ENCODE peak calls at places on chromosomes 11 and 22, in ten cellular contexts. H is upper lobe of right lung, N is suprapubic skin, E is SJSA1, G is adrenal gland, S is GM23248, T is right lobe of liver, V is Peyer's patch, L is PC-3, J is neural progenitor cell. P is an unnamed sample.

GRCh38 chr11:126408496-126408895 is 53.0 kb downstream of the ST3GAL4 start:
- DNase-seq in H (no peak), N (no peak), E (no peak), G (no peak), S (no peak), T (no peak), V (no peak), L (no peak), J (no peak), P (no peak)

GRCh38 chr11:108973402-108974119 is 308.7 kb downstream of the DDX10 start:
- DNase-seq in H (no peak), N (no peak), E (peak; percentile 81), G (no peak), S (peak; percentile 95), T (no peak), V (no peak), L (peak; percentile 96), J (no peak), P (no peak)

GRCh38 chr22:36641902-36642640 is 61.5 kb downstream of the CACNG2 start:
- DNase-seq in H (no peak), N (no peak), E (no peak), G (no peak), S (peak; percentile 97), T (no peak), V (no peak), L (peak; percentile 69), J (no peak), P (no peak)

GRCh38 chr11:92300871-92301270 is 76.3 kb downstream of the FAT3 start:
- DNase-seq in H (no peak), N (no peak), E (no peak), G (no peak), S (no peak), T (no peak), V (no peak), L (no peak), J (no peak), P (no peak)

GRCh38 chr11:73651661-73652045 is 5.3 kb downstream of the PLEKHB1 start:
- DNase-seq in H (no peak), N (no peak), E (no peak), G (no peak), S (no peak), T (no peak), V (no peak), L (no peak), J (no peak), P (no peak)

GRCh38 chr22:40009231-40009769 is 14.5 kb downstream of the FAM83F start:
- DNase-seq in H (no peak), N (no peak), E (no peak), G (no peak), S (no peak), T (no peak), V (peak; percentile 54), L (peak; percentile 57), J (peak; percentile 92), P (no peak)

GRCh38 chr22:40826984-40827741 is 8.0 kb upstream of the SLC25A17 start:
- DNase-seq in H (no peak), N (no peak), E (no peak), G (peak; percentile 61), S (no peak), T (peak; percentile 81), V (no peak), L (no peak), J (no peak), P (no peak)

GRCh38 chr11:119584193-119585037 is 144.6 kb downstream of the NECTIN1 start:
- DNase-seq in H (peak; percentile 71), N (peak; percentile 72), E (peak; percentile 81), G (peak; percentile 31), S (peak; percentile 75), T (peak; percentile 45), V (peak; percentile 44), L (peak; percentile 90), J (peak; percentile 95), P (no peak)

GRCh38 chr22:30964858-30965257 is 3.7 kb downstream of the MORC2 start:
- DNase-seq in H (no peak), N (no peak), E (no peak), G (no peak), S (no peak), T (no peak), V (no peak), L (no peak), J (no peak), P (no peak)

GRCh38 chr22:30970356-30970746 is 1.3 kb downstream of the TUG1 start:
- DNase-seq in H (no peak), N (no peak), E (no peak), G (no peak), S (peak; percentile 13), T (no peak), V (no peak), L (no peak), J (no peak), P (no peak)

GRCh38 chr22:30968924-30969531 is at the start of gene TUG1:
- DNase-seq in H (peak; percentile 99), N (peak; percentile 99), E (peak; percentile 98), G (peak; percentile 99), S (peak; percentile 99), T (peak; percentile 99), V (peak; percentile 99), L (peak; percentile 91), J (peak; percentile 98), P (peak; percentile 95)

GRCh38 chr22:30969532-30970355 is 679 bp downstream of the TUG1 start:
- DNase-seq in H (no peak), N (no peak), E (no peak), G (no peak), S (peak; percentile 73), T (no peak), V (peak; percentile 64), L (peak; percentile 15), J (no peak), P (no peak)

GRCh38 chr22:30968015-30968923 is at the start of gene MORC2:
- DNase-seq in H (peak; percentile 86), N (peak; percentile 79), E (peak; percentile 80), G (peak; percentile 71), S (no peak), T (peak; percentile 79), V (peak; percentile 76), L (peak; percentile 24), J (no peak), P (no peak)
- H3K36me3 ChIP-seq in H (peaks cover 18% of the 10 kb centered on the region), N (peaks cover 23% of the 10 kb centered on the region), E (peaks cover 73% of the 10 kb centered on the region), G (peaks cover 9% of the 10 kb centered on the region), S (peaks cover 30% of the 10 kb centered on the region), T (peaks cover 10% of the 10 kb centered on the region), V (peaks cover 22% of the 10 kb centered on the region), L (peaks cover 28% of the 10 kb centered on the region), J (peaks cover 44% of the 10 kb centered on the region), P (peaks cover 28% of the 10 kb centered on the region)

DNA sequence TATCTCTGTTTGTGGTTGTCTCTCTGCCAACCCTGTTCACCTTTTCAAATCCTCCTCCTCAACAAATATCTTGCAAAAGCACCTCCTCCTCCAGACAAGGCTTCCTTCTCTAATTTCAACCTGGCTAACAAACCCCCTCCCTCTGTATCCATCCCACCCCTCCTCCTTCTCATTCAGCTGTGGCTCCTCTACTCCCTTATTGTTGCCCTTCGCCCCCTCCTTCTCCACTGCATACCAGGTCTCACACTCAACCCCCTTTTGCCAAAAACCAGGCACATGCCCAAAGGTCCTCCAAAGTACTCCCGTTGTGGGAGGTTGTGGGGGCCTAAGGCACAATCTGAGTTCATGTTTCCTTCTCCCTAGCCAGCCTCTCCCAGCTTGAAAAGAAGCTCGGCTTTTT is 110.6 kb downstream of the JRKL start:
- DNase-seq in H (no peak), N (no peak), E (no peak), G (no peak), S (no peak), T (no peak), V (no peak), L (no peak), J (no peak), P (no peak)
- H3K36me3 ChIP-seq in H (no peaks in the 10 kb centered on the region), N (no peaks in the 10 kb centered on the region), E (no peaks in the 10 kb centered on the region), G (no peaks in the 10 kb centered on the region), S (no peaks in the 10 kb centered on the region), T (no peaks in the 10 kb centered on the region), V (no peaks in the 10 kb centered on the region), L (no peaks in the 10 kb centered on the region), J (no peaks in the 10 kb centered on the region), P (no peaks in the 10 kb centered on the region)

DNA sequence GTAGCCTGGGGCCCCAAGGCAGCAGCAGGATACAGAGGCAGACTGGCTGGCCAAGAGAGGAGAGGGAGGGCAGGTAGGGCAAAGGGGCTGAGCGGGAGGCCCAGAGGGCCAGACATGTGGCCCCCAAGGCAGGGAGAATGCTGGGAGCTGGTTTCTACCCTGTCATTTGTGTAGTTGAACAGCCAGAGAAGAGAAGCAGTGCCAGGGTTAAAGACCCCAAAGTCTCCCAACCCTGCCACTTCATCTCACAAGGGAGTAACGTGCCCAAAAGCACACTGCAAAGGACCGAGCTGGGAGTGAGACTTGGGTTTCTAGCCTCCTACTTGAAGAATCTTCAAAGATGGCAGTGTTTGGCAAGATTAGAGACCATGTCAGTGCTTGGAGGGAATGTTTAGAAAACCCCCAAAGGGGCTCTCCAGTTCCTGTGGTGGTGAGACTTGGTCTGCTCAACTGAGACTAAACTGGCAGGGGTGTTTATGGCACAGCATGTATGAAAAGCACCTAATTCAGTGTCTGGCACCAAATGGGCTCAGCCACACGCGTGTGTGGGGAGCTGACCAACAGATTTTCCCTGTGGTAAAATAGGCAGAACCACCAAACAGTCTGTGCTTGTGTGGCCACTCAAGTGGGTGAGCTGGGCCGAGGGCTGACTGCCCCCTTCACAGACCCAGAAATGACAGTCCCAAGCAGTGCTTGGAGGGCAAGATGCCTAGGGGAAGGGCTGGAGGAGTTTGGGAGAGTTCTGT is 68.2 kb upstream of the CLTCL1 start:
- DNase-seq in H (no peak), N (no peak), E (no peak), G (no peak), S (no peak), T (no peak), V (peak; percentile 11), L (no peak), J (no peak), P (no peak)
- H3K36me3 ChIP-seq in H (peaks cover 91% of the 10 kb centered on the region), N (peaks cover 97% of the 10 kb centered on the region), E (peaks cover 70% of the 10 kb centered on the region), G (peaks cover 70% of the 10 kb centered on the region), S (peaks cover 25% of the 10 kb centered on the region), T (peaks cover 92% of the 10 kb centered on the region), V (peaks cover 94% of the 10 kb centered on the region), L (peaks cover 3% of the 10 kb centered on the region), J (no peaks in the 10 kb centered on the region), P (peaks cover 54% of the 10 kb centered on the region)

GRCh38 chr22:37762389-37762836 is 45.3 kb upstream of the GCAT start:
- DNase-seq in H (no peak), N (no peak), E (no peak), G (no peak), S (no peak), T (no peak), V (no peak), L (no peak), J (no peak), P (no peak)

GRCh38 chr22:37764622-37765021 is 43.1 kb upstream of the GCAT start:
- DNase-seq in H (no peak), N (no peak), E (no peak), G (no peak), S (no peak), T (no peak), V (no peak), L (no peak), J (no peak), P (no peak)

GRCh38 chr22:37765498-37765897 is 42.2 kb upstream of the GCAT start:
- DNase-seq in H (no peak), N (no peak), E (no peak), G (no peak), S (no peak), T (no peak), V (no peak), L (no peak), J (no peak), P (no peak)

GRCh38 chr22:37763652-37764051 is 44.1 kb upstream of the GCAT start:
- DNase-seq in H (no peak), N (no peak), E (no peak), G (no peak), S (no peak), T (no peak), V (no peak), L (no peak), J (no peak), P (no peak)

DNA sequence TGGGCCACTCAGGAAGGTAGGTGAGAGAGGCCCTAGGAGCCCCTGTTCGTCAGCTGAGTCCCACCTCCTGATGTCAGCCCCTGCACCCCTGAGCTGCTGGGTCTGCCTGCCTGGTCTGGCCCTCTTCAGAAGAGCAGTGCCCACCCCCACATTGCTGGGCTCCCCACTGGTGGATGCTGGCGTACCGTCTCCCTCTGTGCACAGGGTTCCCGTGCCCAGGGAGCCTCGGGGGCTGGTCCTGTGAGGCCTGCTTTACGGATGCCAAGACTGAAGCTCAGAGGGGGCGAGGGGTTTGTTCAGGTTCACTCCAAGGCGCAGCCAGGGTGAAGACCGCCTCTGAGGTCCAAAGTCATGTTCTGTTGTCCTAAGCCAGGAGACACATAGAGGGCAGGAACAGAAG is 44.7 kb upstream of the GCAT start:
- DNase-seq in H (no peak), N (no peak), E (no peak), G (no peak), S (no peak), T (no peak), V (no peak), L (no peak), J (no peak), P (no peak)
- H3K36me3 ChIP-seq in H (peaks cover 85% of the 10 kb centered on the region), N (peaks cover 79% of the 10 kb centered on the region), E (peaks cover 89% of the 10 kb centered on the region), G (peaks cover 62% of the 10 kb centered on the region), S (peaks cover 25% of the 10 kb centered on the region), T (peaks cover 13% of the 10 kb centered on the region), V (peaks cover 77% of the 10 kb centered on the region), L (peaks cover 19% of the 10 kb centered on the region), J (no peaks in the 10 kb centered on the region), P (peaks cover 46% of the 10 kb centered on the region)